ENCODE peak calls at places on chromosome 1, in four cellular contexts. Y, D, P and Z are unnamed samples.

GRCh38 chr1:29416267-29416666 is 179.9 kb downstream of the PTPRU start:
- ATAC-seq in P (no peak), Y (peak; percentile 50), D (no peak), Z (no peak)

GRCh38 chr1:103900005-103900404 is 150.3 kb downstream of the AMY1C start:
- ATAC-seq in D (no peak), Y (no peak), P (no peak), Z (no peak)

GRCh38 chr1:245538671-245539070 is 383.9 kb downstream of the KIF26B start:
- ATAC-seq in Y (no peak), D (no peak), P (no peak), Z (no peak)

GRCh38 chr1:41840592-41841246 is 78.0 kb downstream of the HIVEP3 start:
- ATAC-seq in P (no peak), Y (no peak), D (no peak), Z (no peak)

GRCh38 chr1:175885247-175885646 is 141.9 kb upstream of the TNR start:
- ATAC-seq in P (no peak), D (no peak), Y (no peak), Z (peak; percentile 8)

GRCh38 chr1:181135462-181135781 is 46.9 kb downstream of the IER5 start:
- ATAC-seq in Y (peak; percentile 32), P (peak; percentile 38), D (peak; percentile 52), Z (no peak)

GRCh38 chr1:36273024-36273423 is 33.1 kb upstream of the SH3D21 start:
- ATAC-seq in Y (no peak), P (no peak), D (no peak), Z (no peak)

GRCh38 chr1:203278087-203278884 is 27.0 kb upstream of the BTG2 start:
- ATAC-seq in D (no peak), P (peak; percentile 45), Y (no peak), Z (peak; percentile 87)

GRCh38 chr1:245051349-245052221 is 103.2 kb upstream of the KIF26B start:
- ATAC-seq in D (no peak), P (peak; percentile 43), Y (no peak), Z (peak; percentile 47)

GRCh38 chr1:92333668-92334067 is 34.8 kb downstream of the RPAP2 start:
- ATAC-seq in Y (no peak), P (no peak), D (no peak), Z (no peak)

GRCh38 chr1:55184859-55185258 is 30.3 kb downstream of the USP24 start:
- ATAC-seq in P (no peak), D (no peak), Y (peak; percentile 44), Z (no peak)

GRCh38 chr1:61757945-61758344 is 15.7 kb downstream of the PATJ start:
- ATAC-seq in P (no peak), Y (no peak), D (no peak), Z (peak; percentile 62)

GRCh38 chr1:30852026-30852425 is 56.5 kb downstream of the SDC3 start:
- ATAC-seq in Y (no peak), D (no peak), P (peak; percentile 72), Z (peak; percentile 35)

GRCh38 chr1:23777979-23778814 is at the start of gene PITHD1:
- ATAC-seq in Y (peak; percentile 86), D (peak; percentile 96), P (peak; percentile 92), Z (peak; percentile 94)
- TF ChIP-seq POLR2A in Y (peak; percentile 84), D (peak; percentile 98), P (peak; percentile 76), Z (peak; percentile 87)

GRCh38 chr1:15848929-15849774 is 1.6 kb downstream of the SPEN start:
- ATAC-seq in D (peak; percentile 34), P (peak; percentile 38), Y (peak; percentile 76), Z (peak; percentile 13)
- TF ChIP-seq POLR2A in D (peak; percentile 71), P (peak; percentile 91), Y (peak; percentile 85), Z (peak; percentile 48)

DNA sequence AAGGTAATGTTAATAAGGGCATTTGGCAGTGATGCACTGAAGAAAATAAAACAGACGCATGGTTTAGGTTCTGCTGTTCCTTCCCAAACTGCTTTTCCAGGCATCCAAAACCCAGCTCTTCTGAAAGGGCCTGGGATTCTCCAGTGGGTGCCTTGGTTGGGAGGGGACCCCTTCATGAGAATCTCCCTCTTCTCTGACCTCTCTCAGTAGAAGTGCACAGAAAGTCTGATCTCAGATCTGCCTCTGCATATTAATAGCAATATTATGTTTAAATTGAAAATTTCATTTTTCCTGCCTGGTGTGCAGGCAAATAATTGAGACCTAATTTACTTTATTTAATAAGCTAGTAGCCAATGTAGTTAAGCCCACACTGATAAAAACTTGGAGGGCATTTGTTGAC is 260.6 kb downstream of the CAMTA1 start:
- ATAC-seq in D (no peak), P (no peak), Y (no peak), Z (no peak)
- TF ChIP-seq POLR2A in D (no peak), P (no peak), Y (no peak), Z (no peak)

GRCh38 chr1:47333578-47333921 is at the start of gene CMPK1:
- ATAC-seq in D (peak; percentile 81), P (peak; percentile 87), Y (peak; percentile 84), Z (peak; percentile 90)
- TF ChIP-seq POLR2A in D (no peak), P (peak; percentile 76), Y (peak; percentile 67), Z (no peak)

GRCh38 chr1:227317541-227318002 is 720 bp downstream of the CDC42BPA start:
- ATAC-seq in P (peak; percentile 7), Y (peak; percentile 26), D (no peak), Z (no peak)

GRCh38 chr1:227316941-227317540 is 1.3 kb downstream of the CDC42BPA start:
- ATAC-seq in P (no peak), D (no peak), Y (no peak), Z (no peak)

GRCh38 chr1:227320476-227320875 is 2.2 kb upstream of the CDC42BPA start:
- ATAC-seq in P (no peak), D (no peak), Y (no peak), Z (no peak)

GRCh38 chr1:227318003-227318851 is at the start of gene CDC42BPA:
- ATAC-seq in D (no peak), P (peak; percentile 79), Y (peak; percentile 85), Z (peak; percentile 90)

DNA sequence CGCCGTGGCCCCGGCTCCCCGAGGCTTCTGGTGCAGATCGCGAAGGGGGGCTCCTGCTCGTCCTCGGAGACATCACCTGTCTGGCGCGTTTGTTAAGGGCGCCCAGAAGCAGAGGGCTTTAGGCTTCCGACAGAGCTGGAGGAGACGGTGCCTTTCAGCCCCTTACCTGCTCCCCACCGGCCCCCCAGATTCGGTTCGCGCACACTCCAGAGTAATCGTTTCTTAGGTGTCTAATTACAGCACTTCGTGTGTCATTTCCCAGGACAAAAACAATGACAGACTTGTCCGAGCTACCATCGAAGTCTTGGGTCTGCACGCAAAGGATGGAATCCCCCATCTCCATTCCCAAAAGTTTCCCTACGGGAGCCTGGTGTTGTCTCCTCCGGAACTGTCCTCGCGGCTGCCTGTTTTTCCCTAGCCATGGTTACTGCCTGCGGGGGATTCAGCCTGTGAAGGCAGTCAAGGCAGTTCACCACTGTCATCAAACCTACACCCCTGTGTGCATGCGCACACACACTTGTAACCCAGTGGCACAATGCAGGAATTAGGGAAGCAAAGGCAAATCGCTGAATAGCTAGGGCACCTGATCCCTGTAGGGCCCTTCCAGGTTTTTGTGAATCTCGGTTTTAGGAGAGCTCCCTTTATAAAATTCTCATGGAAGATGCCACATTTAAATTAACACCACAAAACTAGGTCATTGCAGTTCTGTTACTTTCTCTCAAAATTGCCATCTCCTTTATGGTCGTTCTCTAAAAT is 738 bp upstream of the CDC42BPA start:
- ATAC-seq in P (peak; percentile 15), D (no peak), Y (peak; percentile 66), Z (peak; percentile 35)
- TF ChIP-seq POLR2A in P (peak; percentile 50), D (no peak), Y (no peak), Z (peak; percentile 10)

DNA sequence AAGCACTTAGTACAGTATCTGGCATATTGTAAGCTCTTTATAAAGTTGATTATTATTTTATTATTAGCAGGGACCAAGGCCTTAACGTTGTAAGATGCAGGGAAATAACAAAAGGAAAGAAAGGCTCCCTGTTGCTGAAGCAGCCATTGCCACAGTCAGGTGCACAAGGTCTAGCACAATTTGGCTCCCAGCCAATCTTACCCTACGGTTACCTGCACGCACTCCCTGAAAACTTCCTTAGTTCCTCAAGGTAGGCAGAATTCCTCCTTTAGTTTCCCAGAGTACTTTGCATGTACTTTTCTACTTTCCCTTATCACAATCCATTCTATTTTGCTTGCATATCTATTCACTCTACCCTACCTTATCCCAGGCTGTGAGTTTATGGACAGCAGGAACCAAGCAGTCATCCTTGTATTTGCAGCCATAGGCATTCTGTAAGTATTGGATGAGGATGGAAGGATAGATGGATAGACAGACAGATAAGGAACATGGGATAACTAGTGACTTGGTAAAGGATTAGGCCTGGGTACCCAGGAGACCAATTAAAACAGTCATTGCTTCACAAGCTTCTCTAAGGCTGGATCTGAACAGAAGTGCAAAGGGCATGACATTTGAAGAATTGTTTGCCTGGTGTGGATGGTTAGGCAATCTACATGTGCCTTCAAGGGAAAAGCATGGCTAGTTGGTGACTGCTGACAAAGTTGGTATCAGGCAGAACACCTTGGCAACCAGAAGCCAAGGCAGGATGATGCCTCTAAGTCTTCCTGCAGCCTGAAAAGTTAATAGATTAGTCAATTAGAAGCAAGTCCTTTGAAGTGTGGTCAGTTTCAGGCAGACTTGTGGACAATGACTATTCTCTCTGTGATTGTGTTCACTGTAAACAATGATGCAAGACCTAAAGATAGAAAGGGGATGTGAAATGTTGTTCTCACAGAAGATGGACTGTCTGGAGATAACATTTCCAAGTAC is 20.8 kb upstream of the JAK1 start:
- ATAC-seq in Y (peak; percentile 86), P (no peak), D (peak; percentile 95), Z (peak; percentile 65)
- TF ChIP-seq POLR2A in Y (no peak), P (no peak), D (no peak), Z (no peak)

GRCh38 chr1:223010552-223011229 is 132.4 kb downstream of the TLR5 start:
- ATAC-seq in P (no peak), D (no peak), Y (peak; percentile 91), Z (no peak)

GRCh38 chr1:223011230-223011856 is 131.7 kb downstream of the TLR5 start:
- ATAC-seq in Y (no peak), D (no peak), P (no peak), Z (no peak)

GRCh38 chr1:223014142-223014873 is 128.7 kb downstream of the TLR5 start:
- ATAC-seq in P (no peak), Y (no peak), D (no peak), Z (no peak)

GRCh38 chr1:223009421-223009820 is 133.6 kb downstream of the TLR5 start:
- ATAC-seq in D (no peak), Y (no peak), P (no peak), Z (no peak)

DNA sequence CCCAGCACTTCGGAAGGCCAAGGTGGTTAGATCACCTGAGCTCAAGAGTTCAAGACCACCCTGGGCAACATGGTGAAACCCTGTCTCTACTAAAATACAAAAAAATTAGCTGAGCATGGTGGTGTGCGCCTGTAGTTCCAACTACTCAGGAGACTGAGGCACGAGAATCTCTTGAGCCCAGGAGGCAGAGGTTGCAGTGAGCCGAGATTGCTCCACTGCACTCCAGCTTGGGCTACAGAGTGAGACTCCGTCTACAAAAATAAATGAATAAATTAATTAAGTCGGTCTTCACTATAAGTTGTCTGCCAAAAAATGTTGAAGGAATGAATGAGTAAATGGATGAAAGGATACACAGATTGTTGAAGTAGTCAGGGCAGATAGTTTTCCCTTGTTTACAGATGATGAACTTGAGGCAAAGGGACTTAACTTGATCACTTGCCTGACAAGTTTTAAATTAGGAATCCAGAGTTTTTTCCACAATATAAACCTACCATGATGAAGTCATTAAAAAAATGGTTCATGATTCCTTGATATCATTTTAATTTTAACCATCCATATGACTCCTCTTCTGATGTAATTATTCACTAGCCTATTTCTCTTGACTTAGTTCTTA is 130.8 kb downstream of the TLR5 start:
- ATAC-seq in D (no peak), P (no peak), Y (no peak), Z (no peak)
- TF ChIP-seq POLR2A in D (no peak), P (no peak), Y (no peak), Z (no peak)